ENCODE peak calls at places on chromosomes 2 and 18, in eight cellular contexts. T is lung; U is right cardiac atrium; Z is colonic mucosa; Y is OCI-LY7; R is PC-9; N is aorta; D is CD8-positive, alpha-beta T cell. P is an unnamed sample. For H3K4me1, the result is how much of the 10 kb centered on the place peaks cover.

GRCh38 chr2:68721482-68722071 is 13.0 kb upstream of the ARHGAP25 start:
- DNase-seq in Y (peak), Z (peak), N (no peak), R (no peak), U (no peak), T (no peak), D (no peak), P (peak)

GRCh38 chr2:218883491-218884490 is 3.1 kb downstream of the WNT10A start:
- DNase-seq in T (no peak), Y (peak), U (peak), D (no peak), Z (no peak), N (peak), R (no peak), P (peak)

GRCh38 chr2:111616651-111617218 is 267.3 kb downstream of the ANAPC1 start:
- DNase-seq in N (no peak), Y (no peak), Z (no peak), U (no peak), D (no peak), R (no peak), T (no peak), P (no peak)

GRCh38 chr18:46712406-46712805 is 44.4 kb downstream of the ST8SIA5 start:
- DNase-seq in R (no peak), Z (no peak), U (peak), Y (no peak), D (no peak), N (no peak), T (no peak), P (no peak)

GRCh38 chr2:189698020-189698887 is 23.8 kb downstream of the ANKAR start:
- DNase-seq in Z (peak), D (no peak), Y (peak), N (no peak), T (no peak), R (peak), U (no peak), P (peak)

GRCh38 chr2:216671081-216671411 is 24.3 kb downstream of the IGFBP5 start:
- DNase-seq in Y (no peak), D (no peak), Z (no peak), N (no peak), T (no peak), R (no peak), U (peak), P (no peak)

GRCh38 chr2:194819367-194819766 is 837.7 kb upstream of the SLC39A10 start:
- DNase-seq in R (no peak), D (no peak), U (no peak), N (no peak), Z (no peak), T (no peak), Y (no peak), P (no peak)

GRCh38 chr2:21036708-21037670 is 6.9 kb downstream of the APOB start:
- DNase-seq in D (no peak), Z (no peak), T (no peak), N (no peak), Y (no peak), R (no peak), U (no peak), P (no peak)

GRCh38 chr2:31300309-31300708 is 66.4 kb downstream of the EHD3 start:
- DNase-seq in Y (no peak), D (no peak), R (no peak), U (no peak), Z (no peak), N (no peak), T (no peak), P (no peak)

GRCh38 chr18:29164020-29164706 is 987.2 kb upstream of the CDH2 start:
- DNase-seq in R (peak), Z (no peak), T (no peak), U (no peak), D (no peak), Y (no peak), N (no peak), P (no peak)

GRCh38 chr2:126949775-126950174 is 51.1 kb downstream of the TEX51 start:
- DNase-seq in N (no peak), U (no peak), Y (no peak), T (peak), D (no peak), R (no peak), Z (no peak), P (no peak)

GRCh38 chr2:129504646-129505045 is 474.8 kb upstream of the RAB6C start:
- DNase-seq in Z (no peak), D (no peak), N (no peak), U (no peak), R (no peak), Y (no peak), T (no peak), P (no peak)

GRCh38 chr2:60530660-60531276 is 22.7 kb downstream of the BCL11A start:
- DNase-seq in N (no peak), R (no peak), Z (peak), U (peak), T (peak), D (no peak), Y (peak), P (peak)

GRCh38 chr18:23683671-23684070 is 5.6 kb upstream of the LAMA3 start:
- DNase-seq in Y (no peak), Z (no peak), N (no peak), R (no peak), T (peak), D (no peak), U (no peak), P (no peak)

GRCh38 chr2:118049140-118050128 is 35.6 kb upstream of the CCDC93 start:
- DNase-seq in T (no peak), Z (no peak), Y (peak), D (no peak), N (no peak), R (peak), U (no peak), P (no peak)

GRCh38 chr2:41716497-41716896 is 331.3 kb upstream of the PKDCC start:
- DNase-seq in T (no peak), U (no peak), D (no peak), N (no peak), Y (no peak), Z (no peak), R (no peak), P (no peak)

GRCh38 chr2:226508683-226509082 is 290.9 kb downstream of the IRS1 start:
- DNase-seq in N (no peak), R (no peak), Z (no peak), Y (no peak), T (no peak), U (no peak), D (no peak), P (no peak)

GRCh38 chr2:181588546-181588945 is 68.4 kb downstream of the CERKL start:
- DNase-seq in N (no peak), T (no peak), D (no peak), R (no peak), Y (no peak), U (no peak), Z (no peak), P (no peak)

GRCh38 chr2:181589779-181590178 is 67.1 kb downstream of the CERKL start:
- DNase-seq in T (no peak), Z (no peak), Y (no peak), R (no peak), N (no peak), D (no peak), U (no peak), P (no peak)

GRCh38 chr2:181586569-181587076 is 70.3 kb downstream of the CERKL start:
- DNase-seq in D (no peak), Z (no peak), N (no peak), Y (peak), R (no peak), U (no peak), T (no peak), P (peak)

GRCh38 chr2:181581534-181581933 is 75.4 kb downstream of the CERKL start:
- DNase-seq in T (no peak), D (no peak), N (no peak), R (no peak), U (no peak), Y (no peak), Z (no peak), P (peak)

DNA sequence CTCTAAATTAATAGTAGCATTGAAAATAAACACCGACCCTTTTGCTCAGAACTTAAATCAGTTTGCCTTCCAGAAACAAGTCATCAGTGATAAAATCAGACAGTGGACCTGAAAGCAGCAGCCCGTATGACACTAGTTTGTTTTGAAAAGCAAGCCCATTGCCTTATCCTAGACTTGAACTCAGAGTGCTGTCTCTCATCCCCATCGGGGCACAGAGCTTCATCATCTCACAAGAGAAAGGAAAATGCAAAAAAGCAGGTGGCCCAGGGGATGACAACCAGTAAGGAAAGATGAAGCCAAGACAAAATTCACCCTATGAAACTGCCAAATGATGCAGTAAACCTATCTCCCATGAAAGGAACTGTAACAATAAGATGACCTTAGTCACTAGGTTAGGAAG is 71.2 kb downstream of the CERKL start:
- DNase-seq in Y (peak), U (no peak), D (no peak), R (no peak), T (no peak), Z (no peak), N (no peak), P (no peak)
- H3K4me1 ChIP-seq in Y (under half), U (under half), D (under half), R (under half), T (under half), Z (under half), N (under half), P (under half)

DNA sequence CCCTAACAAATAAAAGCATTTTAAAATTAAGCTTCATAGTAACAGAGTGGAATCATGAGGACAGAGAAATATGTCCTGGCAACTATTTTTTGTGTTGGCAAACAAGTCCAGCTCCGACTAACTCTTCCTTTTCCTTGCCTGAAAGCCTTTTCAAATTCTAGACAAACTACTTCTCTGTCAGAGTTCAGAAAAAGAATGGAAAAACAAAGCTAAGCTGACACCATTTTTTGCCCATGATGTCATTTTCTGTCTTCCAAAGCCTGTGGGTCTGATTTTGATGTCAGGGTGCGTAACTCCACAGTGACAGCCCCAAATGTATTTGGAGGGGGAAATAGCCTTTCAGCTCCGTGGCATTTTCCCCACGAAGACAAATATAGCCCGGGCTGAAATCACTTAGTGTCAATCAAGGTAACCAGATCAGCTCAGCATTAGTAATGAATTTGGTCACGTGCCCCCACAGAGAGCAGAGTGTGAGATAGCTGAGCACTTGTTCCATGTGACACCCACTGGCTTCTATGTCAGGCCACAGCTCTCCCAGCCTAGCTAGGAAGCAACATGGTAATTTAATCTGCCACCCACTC is 233.0 kb upstream of the SIX2 start:
- DNase-seq in T (no peak), N (no peak), Y (no peak), R (peak), Z (no peak), U (no peak), D (no peak), P (no peak)
- H3K4me1 ChIP-seq in T (under half), N (under half), Y (under half), R (under half), Z (under half), U (under half), D (under half), P (under half)

GRCh38 chr2:97991081-97991856 is 4.5 kb downstream of the TMEM131 start:
- DNase-seq in T (no peak), Z (no peak), Y (peak), D (no peak), R (no peak), N (no peak), U (no peak), P (no peak)
- H3K4me1 ChIP-seq in T (under half), Z (under half), Y (half or more), D (under half), R (under half), N (under half), U (under half), P (under half)

GRCh38 chr2:121648206-121648605 is 1.1 kb downstream of the CLASP1 start:
- DNase-seq in D (no peak), R (no peak), Z (no peak), Y (no peak), T (no peak), U (no peak), N (no peak), P (peak)
- H3K4me1 ChIP-seq in D (under half), R (under half), Z (under half), Y (under half), T (under half), U (under half), N (under half), P (under half)

DNA sequence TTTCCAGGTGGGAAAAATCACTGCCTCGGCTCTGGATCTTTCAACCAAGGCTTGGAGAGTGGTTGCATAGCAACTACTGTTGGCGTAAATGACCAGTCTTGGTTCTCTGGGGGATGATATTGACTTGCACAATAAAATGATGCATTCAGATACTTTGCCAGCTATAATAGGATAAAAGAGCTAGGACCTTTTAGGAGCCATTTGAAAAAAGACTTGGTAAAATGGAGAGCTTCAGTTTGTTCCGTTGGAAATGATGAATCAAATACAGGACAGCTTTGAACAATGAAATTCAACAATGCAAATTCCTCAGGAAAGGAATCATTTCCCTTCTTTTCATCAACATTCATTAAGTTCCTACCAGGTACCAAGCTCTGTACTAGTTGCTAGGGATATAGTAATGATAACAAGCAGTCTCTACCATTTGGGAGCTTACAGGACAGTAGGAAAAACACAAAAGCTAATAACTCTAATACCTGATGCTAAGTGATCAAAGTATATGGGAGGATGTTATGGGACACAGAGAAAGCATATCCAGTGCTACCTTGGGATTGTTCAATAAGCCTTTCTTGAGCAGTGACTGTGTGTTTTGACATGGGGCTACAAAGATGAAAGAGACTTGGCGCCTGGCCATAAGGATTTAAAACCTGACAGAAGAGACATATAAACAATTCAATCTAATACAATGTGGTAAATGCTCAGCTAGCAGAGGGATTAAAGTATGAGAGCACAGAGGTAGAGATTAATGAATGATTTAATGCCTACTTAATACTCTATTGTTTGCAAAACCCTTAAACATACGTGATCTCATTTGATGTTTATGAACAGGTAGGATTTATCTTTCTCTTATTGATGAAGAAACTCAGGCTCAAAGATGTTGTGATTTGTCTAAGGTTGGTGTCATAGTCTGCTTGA is 110.7 kb downstream of the QPCT start:
- DNase-seq in R (no peak), T (no peak), Z (no peak), N (no peak), U (no peak), D (no peak), Y (no peak), P (no peak)
- H3K4me1 ChIP-seq in R (under half), T (under half), Z (under half), N (under half), U (under half), D (under half), Y (under half), P (under half)

DNA sequence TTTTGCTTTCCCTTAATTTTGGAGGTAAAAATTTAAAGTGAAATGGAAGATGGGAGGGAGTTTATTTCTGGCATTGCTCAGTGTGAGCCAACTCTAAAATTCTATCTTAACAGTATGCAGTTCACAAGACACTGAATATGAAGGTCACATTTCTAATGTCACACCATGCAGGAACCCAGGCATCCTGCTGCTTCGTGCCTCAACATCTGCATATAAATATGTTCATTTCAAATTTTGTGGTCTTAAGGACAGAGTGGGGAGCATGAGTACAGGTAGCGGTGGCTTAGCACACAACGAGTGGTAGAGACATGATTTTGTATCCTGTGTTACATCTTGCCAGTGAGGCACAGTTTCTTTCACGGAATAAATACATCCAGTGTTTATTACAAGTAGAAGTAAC is 102.4 kb downstream of the ARL4C start:
- DNase-seq in U (no peak), T (no peak), Z (no peak), R (no peak), N (no peak), Y (no peak), D (no peak), P (no peak)
- H3K4me1 ChIP-seq in U (under half), T (under half), Z (under half), R (under half), N (under half), Y (under half), D (under half), P (under half)

GRCh38 chr2:63891488-63892030 is 49.9 kb downstream of the UGP2 start:
- DNase-seq in D (no peak), T (no peak), Z (no peak), N (no peak), Y (no peak), U (no peak), R (no peak), P (no peak)
- H3K4me1 ChIP-seq in D (under half), T (under half), Z (under half), N (under half), Y (under half), U (under half), R (under half), P (under half)